ENCODE peak calls at places on chromosomes 7 and 10, in seven cellular contexts. One of them, this sample, is unnamed.

GRCh38 chr10:80413152-80413996 is 5.0 kb downstream of the PRXL2A start:
- DNase-seq in mesothelial cell of epicardium: no peak
- DNase-seq in stimulated activated CD4-positive, alpha-beta T cell treated with anti-CD3 and anti-CD28 coated beads, Interleukin-1b, Interleukin-23, amount 100 ng/mL, for 24 hours: no peak
- DNase-seq in dorsolateral prefrontal cortex: no peak
- DNase-seq in NCI-H1048: no peak
- DNase-seq in body of pancreas: no peak
- DNase-seq in T1000: peak
- DNase-seq in this sample: no peak

GRCh38 chr7:12637328-12637727 is 50.1 kb upstream of the ARL4A start:
- DNase-seq in body of pancreas: no peak
- DNase-seq in mesothelial cell of epicardium: no peak
- DNase-seq in NCI-H1048: no peak
- DNase-seq in stimulated activated CD4-positive, alpha-beta T cell treated with anti-CD3 and anti-CD28 coated beads, Interleukin-1b, Interleukin-23, amount 100 ng/mL, for 24 hours: no peak
- DNase-seq in dorsolateral prefrontal cortex: no peak
- DNase-seq in T1000: no peak
- DNase-seq in this sample: no peak

GRCh38 chr7:50962962-50963374 is 180.3 kb upstream of the GRB10 start:
- DNase-seq in stimulated activated CD4-positive, alpha-beta T cell treated with anti-CD3 and anti-CD28 coated beads, Interleukin-1b, Interleukin-23, amount 100 ng/mL, for 24 hours: no peak
- DNase-seq in body of pancreas: peak
- DNase-seq in mesothelial cell of epicardium: no peak
- DNase-seq in T1000: peak
- DNase-seq in NCI-H1048: no peak
- DNase-seq in dorsolateral prefrontal cortex: no peak
- DNase-seq in this sample: no peak

GRCh38 chr7:38723327-38723726 is 92.2 kb upstream of the AMPH start:
- DNase-seq in mesothelial cell of epicardium: no peak
- DNase-seq in dorsolateral prefrontal cortex: no peak
- DNase-seq in NCI-H1048: no peak
- DNase-seq in stimulated activated CD4-positive, alpha-beta T cell treated with anti-CD3 and anti-CD28 coated beads, Interleukin-1b, Interleukin-23, amount 100 ng/mL, for 24 hours: no peak
- DNase-seq in T1000: no peak
- DNase-seq in body of pancreas: no peak
- DNase-seq in this sample: no peak

GRCh38 chr7:92485974-92486373 is 8.2 kb upstream of the ERVW-1 start:
- DNase-seq in NCI-H1048: no peak
- DNase-seq in body of pancreas: no peak
- DNase-seq in stimulated activated CD4-positive, alpha-beta T cell treated with anti-CD3 and anti-CD28 coated beads, Interleukin-1b, Interleukin-23, amount 100 ng/mL, for 24 hours: no peak
- DNase-seq in mesothelial cell of epicardium: no peak
- DNase-seq in dorsolateral prefrontal cortex: no peak
- DNase-seq in T1000: no peak
- DNase-seq in this sample: no peak

GRCh38 chr7:43674559-43675436 is 54.5 kb downstream of the COA1 start:
- DNase-seq in mesothelial cell of epicardium: no peak
- DNase-seq in NCI-H1048: no peak
- DNase-seq in stimulated activated CD4-positive, alpha-beta T cell treated with anti-CD3 and anti-CD28 coated beads, Interleukin-1b, Interleukin-23, amount 100 ng/mL, for 24 hours: no peak
- DNase-seq in T1000: no peak
- DNase-seq in dorsolateral prefrontal cortex: no peak
- DNase-seq in body of pancreas: no peak
- DNase-seq in this sample: no peak

GRCh38 chr10:103850572-103850895 is 4.8 kb downstream of the SH3PXD2A start:
- DNase-seq in T1000: no peak
- DNase-seq in NCI-H1048: no peak
- DNase-seq in mesothelial cell of epicardium: no peak
- DNase-seq in stimulated activated CD4-positive, alpha-beta T cell treated with anti-CD3 and anti-CD28 coated beads, Interleukin-1b, Interleukin-23, amount 100 ng/mL, for 24 hours: no peak
- DNase-seq in body of pancreas: no peak
- DNase-seq in dorsolateral prefrontal cortex: no peak
- DNase-seq in this sample: no peak

GRCh38 chr7:2583798-2584580 is 25.2 kb downstream of the IQCE start:
- DNase-seq in dorsolateral prefrontal cortex: no peak
- DNase-seq in stimulated activated CD4-positive, alpha-beta T cell treated with anti-CD3 and anti-CD28 coated beads, Interleukin-1b, Interleukin-23, amount 100 ng/mL, for 24 hours: no peak
- DNase-seq in NCI-H1048: no peak
- DNase-seq in body of pancreas: peak
- DNase-seq in mesothelial cell of epicardium: no peak
- DNase-seq in T1000: no peak
- DNase-seq in this sample: no peak

GRCh38 chr10:17527530-17528146 is 73.2 kb upstream of the ST8SIA6 start:
- DNase-seq in T1000: no peak
- DNase-seq in mesothelial cell of epicardium: no peak
- DNase-seq in body of pancreas: no peak
- DNase-seq in stimulated activated CD4-positive, alpha-beta T cell treated with anti-CD3 and anti-CD28 coated beads, Interleukin-1b, Interleukin-23, amount 100 ng/mL, for 24 hours: no peak
- DNase-seq in dorsolateral prefrontal cortex: no peak
- DNase-seq in NCI-H1048: no peak
- DNase-seq in this sample: no peak

GRCh38 chr10:49309691-49310371 is 10.9 kb downstream of the C10orf71 start:
- DNase-seq in NCI-H1048: no peak
- DNase-seq in dorsolateral prefrontal cortex: no peak
- DNase-seq in mesothelial cell of epicardium: no peak
- DNase-seq in body of pancreas: no peak
- DNase-seq in stimulated activated CD4-positive, alpha-beta T cell treated with anti-CD3 and anti-CD28 coated beads, Interleukin-1b, Interleukin-23, amount 100 ng/mL, for 24 hours: no peak
- DNase-seq in T1000: no peak
- DNase-seq in this sample: peak

GRCh38 chr10:110444009-110444347 is 53.7 kb upstream of the DUSP5 start:
- DNase-seq in body of pancreas: no peak
- DNase-seq in dorsolateral prefrontal cortex: no peak
- DNase-seq in mesothelial cell of epicardium: no peak
- DNase-seq in stimulated activated CD4-positive, alpha-beta T cell treated with anti-CD3 and anti-CD28 coated beads, Interleukin-1b, Interleukin-23, amount 100 ng/mL, for 24 hours: no peak
- DNase-seq in T1000: no peak
- DNase-seq in NCI-H1048: no peak
- DNase-seq in this sample: no peak

GRCh38 chr10:110209926-110210662 is 2.7 kb downstream of the MXI1 start:
- DNase-seq in stimulated activated CD4-positive, alpha-beta T cell treated with anti-CD3 and anti-CD28 coated beads, Interleukin-1b, Interleukin-23, amount 100 ng/mL, for 24 hours: no peak
- DNase-seq in NCI-H1048: no peak
- DNase-seq in body of pancreas: peak
- DNase-seq in T1000: peak
- DNase-seq in mesothelial cell of epicardium: peak
- DNase-seq in dorsolateral prefrontal cortex: peak
- DNase-seq in this sample: peak

GRCh38 chr10:13453896-13454295 is 74.9 kb downstream of the BEND7 start:
- DNase-seq in dorsolateral prefrontal cortex: no peak
- DNase-seq in body of pancreas: no peak
- DNase-seq in mesothelial cell of epicardium: no peak
- DNase-seq in stimulated activated CD4-positive, alpha-beta T cell treated with anti-CD3 and anti-CD28 coated beads, Interleukin-1b, Interleukin-23, amount 100 ng/mL, for 24 hours: no peak
- DNase-seq in NCI-H1048: no peak
- DNase-seq in T1000: no peak
- DNase-seq in this sample: no peak

This sample was measured in DND-41.